ENCODE peak calls at places on chromosome 12, in five cellular contexts. V, C, B, Y and T are unnamed samples. For H3K4me1, the result is how much of the 10 kb centered on the place peaks cover.

GRCh38 chr12:100427078-100427477 is 46.6 kb upstream of the NR1H4 start:
- DNase-seq in V (no peak), C (no peak), B (no peak), Y (no peak), T (no peak)

GRCh38 chr12:100267603-100268281 is 765 bp downstream of the SCYL2 start:
- DNase-seq in V (no peak), C (no peak), B (no peak), Y (no peak), T (no peak)

GRCh38 chr12:62915130-62915529 is 19.8 kb downstream of the PPM1H start:
- DNase-seq in V (no peak), C (no peak), B (no peak), Y (no peak), T (no peak)

GRCh38 chr12:48965447-48965846 is 6.1 kb downstream of the WNT10B start:
- DNase-seq in V (no peak), C (no peak), B (no peak), Y (no peak), T (no peak)

GRCh38 chr12:116687888-116688287 is 50.0 kb downstream of the SPRING1 start:
- DNase-seq in V (no peak), C (peak), B (no peak), Y (no peak), T (no peak)

GRCh38 chr12:107537464-107538119 is 148.0 kb upstream of the PWP1 start:
- DNase-seq in V (no peak), C (no peak), B (no peak), Y (no peak), T (no peak)

GRCh38 chr12:66251049-66251448 is 51.2 kb upstream of the HELB start:
- DNase-seq in V (no peak), C (no peak), B (no peak), Y (no peak), T (no peak)

GRCh38 chr12:47636908-47637780 is 68.7 kb downstream of the RPAP3 start:
- DNase-seq in V (no peak), C (peak), B (no peak), Y (no peak), T (no peak)

GRCh38 chr12:62898568-62898967 is 36.4 kb downstream of the PPM1H start:
- DNase-seq in V (no peak), C (no peak), B (no peak), Y (no peak), T (no peak)

GRCh38 chr12:121494093-121494787 is 86.6 kb downstream of the KDM2B start:
- DNase-seq in V (peak), C (peak), B (no peak), Y (peak), T (no peak)

GRCh38 chr12:11633968-11634367 is 15.5 kb upstream of the ETV6 start:
- DNase-seq in V (no peak), C (no peak), B (no peak), Y (no peak), T (no peak)

GRCh38 chr12:108630481-108631207 is 3.0 kb downstream of the SELPLG start:
- DNase-seq in V (no peak), C (no peak), B (no peak), Y (no peak), T (no peak)

GRCh38 chr12:106084048-106084671 is 54.6 kb downstream of the NUAK1 start:
- DNase-seq in V (no peak), C (no peak), B (no peak), Y (no peak), T (no peak)

GRCh38 chr12:113348849-113349536 is 9.4 kb upstream of the PLBD2 start:
- DNase-seq in V (peak), C (no peak), B (no peak), Y (no peak), T (no peak)

GRCh38 chr12:124449623-124450375 is 117.6 kb downstream of the NCOR2 start:
- DNase-seq in V (no peak), C (no peak), B (no peak), Y (no peak), T (no peak)

GRCh38 chr12:124450376-124450750 is 117.0 kb downstream of the NCOR2 start:
- DNase-seq in V (no peak), C (no peak), B (no peak), Y (no peak), T (no peak)

GRCh38 chr12:124451637-124452243 is 115.7 kb downstream of the NCOR2 start:
- DNase-seq in V (no peak), C (no peak), B (no peak), Y (no peak), T (no peak)

GRCh38 chr12:124452576-124453391 is 114.6 kb downstream of the NCOR2 start:
- DNase-seq in V (no peak), C (no peak), B (no peak), Y (no peak), T (no peak)

DNA sequence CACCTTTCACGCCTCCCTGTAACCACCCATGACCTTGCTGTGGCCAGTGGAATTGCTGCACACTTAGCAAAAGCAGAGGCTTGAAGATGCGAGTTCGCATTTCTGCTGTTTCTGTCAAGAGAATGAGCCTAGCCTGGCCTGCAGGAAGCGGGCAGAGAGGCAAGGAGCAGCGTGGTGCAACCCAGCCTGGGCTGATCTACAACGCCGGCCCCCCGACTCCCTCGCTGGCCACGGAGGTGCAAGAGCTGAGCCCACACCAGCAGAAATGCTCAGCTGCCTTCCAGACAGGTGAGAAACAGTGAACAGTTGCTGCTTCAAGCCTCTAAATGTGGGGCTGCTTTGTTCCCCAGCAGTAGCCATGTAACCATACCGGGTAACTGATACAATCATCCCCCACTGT is 116.4 kb downstream of the NCOR2 start:
- DNase-seq in V (no peak), C (no peak), B (no peak), Y (no peak), T (no peak)
- H3K4me1 ChIP-seq in V (under half), C (under half), B (under half), Y (under half), T (under half)

DNA sequence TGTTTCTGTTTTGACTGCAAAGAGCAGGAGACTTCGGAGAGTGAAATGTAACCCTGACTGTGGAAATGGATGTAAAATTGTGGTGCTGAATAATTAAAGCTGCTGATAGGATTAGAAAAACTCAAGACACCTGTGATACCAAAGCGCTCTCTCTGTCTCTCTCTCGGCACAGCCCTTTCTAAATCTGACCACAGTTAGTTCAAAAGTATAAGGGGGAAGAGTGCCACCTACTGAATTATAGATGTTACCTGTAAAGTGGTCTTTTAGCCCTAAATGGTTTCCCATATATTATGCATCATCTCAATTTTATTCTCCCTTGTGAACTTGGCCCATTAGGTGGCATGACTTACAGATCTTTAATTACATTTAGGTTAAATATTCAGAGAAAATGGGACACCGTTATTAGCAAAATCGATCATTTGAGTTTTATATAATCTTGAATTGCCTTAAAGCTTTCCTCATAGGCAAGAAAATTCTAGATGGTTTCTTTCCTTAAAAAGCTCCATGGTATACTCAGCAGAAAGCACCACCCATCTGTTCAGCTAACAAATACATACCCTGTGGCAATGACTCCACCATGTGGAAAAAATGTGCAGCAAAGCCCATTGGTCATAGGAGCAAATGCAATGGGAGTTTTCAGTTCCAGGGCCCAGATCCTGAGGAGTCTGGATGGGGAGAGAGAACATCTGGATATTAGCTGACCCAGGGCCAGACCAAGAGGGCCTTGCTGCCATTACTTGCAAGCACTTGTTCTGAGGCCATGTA is 18.1 kb downstream of the RFC5 start:
- DNase-seq in V (no peak), C (peak), B (no peak), Y (no peak), T (no peak)
- TF ChIP-seq CTCF in V (no peak), C (no peak), B (no peak), Y (no peak), T (no peak)

GRCh38 chr12:46442239-46442638 is 69.7 kb upstream of the SLC38A2 start:
- DNase-seq in V (no peak), C (no peak), B (no peak), Y (no peak), T (no peak)
- H3K4me1 ChIP-seq in V (under half), C (under half), B (under half), Y (under half), T (under half)

DNA sequence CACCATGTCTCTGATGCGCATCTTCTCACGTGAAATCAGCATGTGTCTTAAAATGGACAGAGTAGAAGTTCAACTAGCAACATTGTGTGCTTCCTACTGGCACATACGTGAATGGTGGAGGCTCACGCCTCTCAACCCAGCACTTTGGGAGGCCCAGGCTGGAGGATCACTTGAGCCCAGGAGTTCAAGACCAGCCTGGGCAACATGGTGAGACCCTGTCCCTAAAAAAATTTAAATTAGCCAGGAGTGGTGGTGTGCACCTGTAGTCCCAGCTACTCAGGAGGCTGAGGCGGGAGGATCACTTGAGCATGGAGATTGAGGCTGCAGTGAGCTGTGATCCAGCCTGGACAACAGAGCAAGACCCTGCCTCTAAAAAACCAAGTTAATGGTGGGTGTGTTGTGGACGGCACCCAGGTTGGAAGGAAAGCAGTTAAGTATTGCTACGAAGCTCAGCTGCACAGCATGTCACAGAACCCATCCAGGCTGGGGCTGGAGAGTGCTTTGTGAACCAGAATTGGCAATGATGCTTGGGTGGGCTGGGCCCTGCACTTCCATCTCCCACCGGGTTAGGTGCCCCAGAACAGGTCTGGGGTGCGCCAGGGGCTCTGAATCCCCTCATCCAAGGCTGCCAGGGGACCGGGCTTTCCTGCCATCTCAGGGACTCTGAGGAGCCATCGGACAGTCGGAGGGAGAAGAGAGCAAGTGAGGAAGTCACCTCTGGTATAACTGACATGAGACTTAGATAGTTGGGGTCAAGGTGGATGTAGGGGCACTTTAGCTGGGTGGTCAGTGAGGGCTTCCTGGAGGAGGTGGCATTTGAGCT is 33.0 kb upstream of the ULK1 start:
- DNase-seq in V (no peak), C (no peak), B (no peak), Y (no peak), T (no peak)
- TF ChIP-seq CTCF in V (no peak), C (no peak), B (no peak), Y (no peak), T (no peak)

GRCh38 chr12:69163681-69164362 is 75.5 kb upstream of the CPSF6 start:
- DNase-seq in V (no peak), C (no peak), B (no peak), Y (no peak), T (no peak)

GRCh38 chr12:69170293-69170692 is 69.1 kb upstream of the CPSF6 start:
- DNase-seq in V (no peak), C (no peak), B (no peak), Y (no peak), T (no peak)

GRCh38 chr12:69171881-69172280 is 67.5 kb upstream of the CPSF6 start:
- DNase-seq in V (no peak), C (no peak), B (no peak), Y (no peak), T (no peak)

GRCh38 chr12:69168828-69169227 is 70.5 kb upstream of the CPSF6 start:
- DNase-seq in V (no peak), C (no peak), B (no peak), Y (no peak), T (no peak)

DNA sequence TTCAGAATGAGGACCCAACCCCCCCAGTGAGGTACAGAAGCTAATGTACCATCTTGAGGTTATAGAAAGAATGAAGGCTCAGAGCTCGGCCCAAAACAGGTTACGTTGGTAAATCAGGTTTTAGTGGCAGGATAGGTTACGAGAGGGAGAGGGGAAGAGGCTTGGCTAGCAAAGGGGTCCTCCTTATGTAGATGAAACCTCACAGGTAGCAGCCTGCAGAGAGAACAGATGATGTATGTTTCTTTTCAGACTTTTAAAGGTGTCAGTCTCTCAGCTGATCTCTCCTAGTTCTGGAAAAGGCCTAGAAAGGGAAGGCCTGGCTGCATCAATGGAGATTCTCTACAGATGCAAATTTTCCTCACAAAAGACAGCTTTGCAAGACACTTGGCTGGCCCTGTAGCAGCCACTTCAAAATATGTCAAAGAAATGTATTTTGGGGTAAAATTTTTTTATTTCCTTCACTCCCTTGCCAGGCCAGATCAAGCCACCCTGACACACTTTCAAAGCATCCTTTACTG is 71.7 kb upstream of the CPSF6 start:
- DNase-seq in V (no peak), C (no peak), B (no peak), Y (no peak), T (no peak)
- H3K4me1 ChIP-seq in V (under half), C (under half), B (under half), Y (under half), T (under half)

GRCh38 chr12:130396667-130397066 is 59.0 kb downstream of the PIWIL1 start:
- DNase-seq in V (no peak), C (no peak), B (no peak), Y (no peak), T (no peak)

GRCh38 chr12:130398089-130398848 is 60.6 kb downstream of the PIWIL1 start:
- DNase-seq in V (no peak), C (no peak), B (no peak), Y (no peak), T (no peak)

GRCh38 chr12:130405332-130405731 is 67.6 kb downstream of the PIWIL1 start:
- DNase-seq in V (no peak), C (no peak), B (no peak), Y (no peak), T (no peak)

DNA sequence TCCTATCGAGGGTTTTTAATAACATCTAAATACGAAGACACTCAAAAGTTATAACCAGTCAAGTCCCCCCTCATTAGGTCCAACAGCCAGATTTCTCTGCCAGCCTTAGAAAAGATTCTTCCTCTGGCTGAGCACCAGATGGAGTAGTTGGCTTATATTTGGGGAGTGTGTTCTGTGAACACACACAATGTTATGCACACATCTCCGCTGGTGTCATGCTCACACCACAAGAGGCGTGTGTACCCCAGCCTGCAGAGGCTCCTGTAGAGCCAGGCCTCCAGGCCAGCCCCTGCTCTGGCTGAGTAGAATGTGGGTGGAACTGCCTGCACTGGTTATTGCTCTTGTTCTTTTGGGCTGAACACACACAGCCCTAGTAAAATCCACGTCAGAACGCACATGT is 64.0 kb downstream of the PIWIL1 start:
- DNase-seq in V (no peak), C (no peak), B (no peak), Y (no peak), T (no peak)
- TF ChIP-seq CTCF in V (no peak), C (peak), B (peak), Y (no peak), T (no peak)

GRCh38 chr12:120115692-120116442 is 686 bp downstream of the RAB35 start:
- DNase-seq in V (peak), C (peak), B (no peak), Y (no peak), T (no peak)

GRCh38 chr12:120116792-120117651 is 469 bp upstream of the RAB35 start:
- DNase-seq in V (peak), C (peak), B (no peak), Y (peak), T (peak)

GRCh38 chr12:120117961-120118709 is 1.6 kb upstream of the RAB35 start:
- DNase-seq in V (no peak), C (no peak), B (no peak), Y (no peak), T (no peak)

GRCh38 chr12:120115066-120115465 is 1.5 kb downstream of the RAB35 start:
- DNase-seq in V (no peak), C (no peak), B (no peak), Y (no peak), T (no peak)

GRCh38 chr12:120116443-120116791 is at the start of gene RAB35:
- DNase-seq in V (no peak), C (no peak), B (no peak), Y (no peak), T (no peak)
- H3K4me1 ChIP-seq in V (under half), C (half or more), B (half or more), Y (under half), T (under half)

GRCh38 chr12:41190360-41190759 is 2.2 kb downstream of the PDZRN4 start:
- DNase-seq in V (no peak), C (no peak), B (no peak), Y (no peak), T (no peak)
- TF ChIP-seq CTCF in V (peak), C (peak), B (no peak), Y (peak), T (no peak)